ENCODE peak calls at places on chromosomes 2 and 18, in four cellular contexts. V is mesendoderm, N is IMR-90, M is H1. G is an unnamed sample.

GRCh38 chr2:160293401-160293911 is 93.4 kb upstream of the ITGB6 start:
- DNase-seq in N (peak), V (peak), M (no peak), G (no peak)

GRCh38 chr18:62944454-62944853 is 229.1 kb downstream of the PHLPP1 start:
- DNase-seq in M (no peak), V (peak), N (no peak), G (no peak)

GRCh38 chr2:168231609-168232241 is 15.7 kb downstream of the STK39 start:
- DNase-seq in N (no peak), V (no peak), M (no peak), G (no peak)

GRCh38 chr18:22847392-22847791 is 85.7 kb upstream of the RBBP8 start:
- DNase-seq in V (no peak), M (no peak), N (peak), G (no peak)

GRCh38 chr18:830315-830901 is 18.4 kb upstream of the YES1 start:
- DNase-seq in M (no peak), N (peak), V (peak), G (peak)

GRCh38 chr2:119728421-119728820 is 31.3 kb upstream of the PTPN4 start:
- DNase-seq in M (no peak), V (no peak), N (no peak), G (no peak)

GRCh38 chr18:46706968-46707367 is 49.9 kb downstream of the ST8SIA5 start:
- DNase-seq in V (peak), N (no peak), M (no peak), G (no peak)

GRCh38 chr18:24678113-24678512 is 217.7 kb downstream of the HRH4 start:
- DNase-seq in N (no peak), M (no peak), V (no peak), G (no peak)

GRCh38 chr2:216775043-216775453 is 79.7 kb upstream of the IGFBP5 start:
- DNase-seq in M (no peak), V (peak), N (peak), G (no peak)

GRCh38 chr2:160388464-160389263 is 104.9 kb downstream of the RBMS1 start:
- DNase-seq in M (no peak), N (no peak), V (no peak), G (no peak)

GRCh38 chr2:182229288-182229687 is 197.5 kb downstream of the PDE1A start:
- DNase-seq in V (no peak), M (no peak), N (peak), G (no peak)

GRCh38 chr2:167406558-167406957 is 518.3 kb downstream of the XIRP2 start:
- DNase-seq in N (no peak), V (peak), M (peak), G (peak)

GRCh38 chr18:57437433-57437781 is 2.2 kb downstream of the ONECUT2 start:
- DNase-seq in M (peak), N (no peak), V (peak), G (peak)

GRCh38 chr18:49585781-49586663 is 24.2 kb downstream of the LIPG start:
- DNase-seq in M (no peak), N (no peak), V (peak), G (no peak)

GRCh38 chr2:120052597-120052996 is 39.7 kb downstream of the EPB41L5 start:
- DNase-seq in M (no peak), V (peak), N (peak), G (no peak)

GRCh38 chr2:227461878-227462462 is 10.0 kb upstream of the AGFG1 start:
- DNase-seq in V (no peak), N (no peak), M (no peak), G (no peak)

GRCh38 chr2:85920810-85921545 is 32.2 kb upstream of the ST3GAL5 start:
- DNase-seq in N (peak), M (no peak), V (peak), G (no peak)

GRCh38 chr18:37309059-37309458 is 256.5 kb downstream of the CELF4 start:
- DNase-seq in N (no peak), V (no peak), M (no peak), G (no peak)

GRCh38 chr18:55214969-55215368 is 255.7 kb upstream of the CCDC68 start:
- DNase-seq in M (no peak), V (no peak), N (no peak), G (no peak)

GRCh38 chr2:149422337-149422990 is 92.1 kb downstream of the LYPD6 start:
- DNase-seq in V (peak), N (peak), M (no peak), G (no peak)

GRCh38 chr2:129554373-129554772 is 425.1 kb upstream of the RAB6C start:
- DNase-seq in M (no peak), N (no peak), V (no peak), G (no peak)

GRCh38 chr2:30932850-30933249 is 125.6 kb upstream of the CAPN13 start:
- DNase-seq in N (no peak), M (no peak), V (no peak), G (no peak)

GRCh38 chr2:75012080-75012479 is 53.6 kb downstream of the POLE4 start:
- DNase-seq in N (peak), M (no peak), V (no peak), G (no peak)

GRCh38 chr2:27264253-27264752 is 1.5 kb upstream of the SLC30A3 start:
- DNase-seq in V (peak), M (peak), N (no peak), G (peak)

GRCh38 chr2:183089192-183089851 is 10.8 kb downstream of the DUSP19 start:
- DNase-seq in V (no peak), M (no peak), N (no peak), G (no peak)

GRCh38 chr2:186780701-186781316 is 68.2 kb downstream of the ZSWIM2 start:
- DNase-seq in N (peak), M (no peak), V (peak), G (peak)

GRCh38 chr2:231056453-231057416 is at the start of gene PSMD1:
- DNase-seq in V (peak), N (peak), M (peak), G (peak)

GRCh38 chr2:231052494-231053451 is 3.9 kb upstream of the PSMD1 start:
- DNase-seq in M (peak), N (peak), V (peak), G (peak)

GRCh38 chr2:231058761-231059550 is 2.3 kb downstream of the PSMD1 start:
- DNase-seq in N (peak), M (no peak), V (no peak), G (no peak)

GRCh38 chr2:231059756-231060155 is 3.1 kb downstream of the PSMD1 start:
- DNase-seq in N (peak), V (no peak), M (no peak), G (no peak)

GRCh38 chr2:231057590-231057989 is 923 bp downstream of the PSMD1 start:
- DNase-seq in N (peak), V (no peak), M (no peak), G (no peak)
- H3K56ac ChIP-seq in N (peak), V (peak), M (no peak), G (no peak)

GRCh38 chr2:22056621-22057132 is 932.9 kb downstream of the TDRD15 start:
- DNase-seq in M (no peak), V (no peak), N (no peak), G (no peak)

DNA sequence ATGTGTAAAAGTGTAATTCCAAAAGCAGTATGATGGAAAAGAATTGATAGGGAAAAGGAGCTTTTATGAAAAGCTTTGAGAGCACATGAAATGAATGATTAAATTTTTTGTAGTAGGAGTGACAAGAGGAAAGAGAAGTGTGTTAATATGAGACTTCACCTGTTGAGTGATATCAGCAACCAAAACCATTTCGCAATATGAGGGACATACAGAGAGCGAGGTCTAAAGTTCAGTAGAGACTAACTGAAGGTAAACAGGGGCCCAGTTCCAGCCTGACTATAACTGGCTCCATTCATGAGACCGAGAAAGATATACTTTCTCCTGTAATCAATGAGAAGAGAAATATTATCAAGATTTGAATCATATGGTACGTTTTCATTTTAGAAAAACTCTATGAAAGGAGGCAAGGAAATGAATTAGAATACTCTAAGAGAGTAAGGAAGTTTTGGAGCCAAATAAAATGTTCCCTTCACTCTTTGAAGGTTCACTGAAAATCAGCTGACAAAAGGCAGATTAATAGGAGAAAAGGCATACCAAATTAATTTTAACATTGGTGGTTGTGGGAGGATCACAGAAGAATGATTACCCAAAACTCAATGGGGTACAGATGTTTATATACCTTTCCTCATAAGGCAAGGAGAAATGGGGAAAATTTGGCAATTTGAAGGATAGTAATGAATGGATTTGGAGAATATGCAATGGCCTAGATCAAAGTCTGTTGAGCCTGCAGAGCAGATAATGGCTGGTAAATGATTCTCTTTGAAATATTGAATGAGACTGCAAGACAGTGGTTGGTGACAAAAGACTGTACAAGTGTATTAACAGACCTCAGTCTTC is 932.2 kb downstream of the TDRD15 start:
- DNase-seq in M (no peak), N (no peak), V (no peak), G (no peak)
- H3K56ac ChIP-seq in M (no peak), N (no peak), V (no peak), G (no peak)

GRCh38 chr2:134408386-134408785 is 154.5 kb downstream of the MGAT5 start:
- DNase-seq in V (no peak), N (peak), M (no peak), G (no peak)

GRCh38 chr2:134411279-134411827 is 157.5 kb downstream of the MGAT5 start:
- DNase-seq in V (no peak), M (no peak), N (no peak), G (no peak)

GRCh38 chr2:134408791-134409190 is 154.9 kb downstream of the MGAT5 start:
- DNase-seq in M (no peak), V (no peak), N (peak), G (no peak)

GRCh38 chr2:134410831-134411231 is 157.0 kb downstream of the MGAT5 start:
- DNase-seq in M (no peak), V (no peak), N (peak), G (no peak)

DNA sequence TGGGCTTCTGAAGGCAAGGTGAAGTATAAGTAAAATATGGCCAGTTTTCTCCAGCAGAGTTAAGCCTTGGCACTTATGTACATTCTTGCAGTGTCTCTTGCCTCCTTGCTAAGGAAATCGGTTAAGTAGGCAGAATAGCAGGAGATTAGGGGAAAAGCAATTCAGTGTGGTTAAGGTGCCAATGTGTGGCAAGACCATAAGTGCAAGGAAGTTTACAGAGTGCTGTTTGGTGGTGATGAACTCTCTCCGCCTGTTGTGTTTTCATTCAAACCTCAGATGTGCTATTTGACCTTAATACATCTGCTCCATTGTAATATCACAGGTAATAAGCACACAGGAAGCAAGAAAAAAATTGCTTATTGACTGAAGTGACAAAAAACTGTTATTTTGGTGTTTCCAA is 156.1 kb downstream of the MGAT5 start:
- DNase-seq in M (no peak), N (no peak), V (no peak), G (no peak)
- H3K56ac ChIP-seq in M (no peak), N (no peak), V (no peak), G (no peak)

GRCh38 chr2:173940208-173941020 is 24.8 kb downstream of the SP3 start:
- DNase-seq in M (no peak), N (no peak), V (peak), G (no peak)
- H3K56ac ChIP-seq in M (no peak), N (no peak), V (no peak), G (no peak)

G was measured in H9.